ENCODE peak calls at places on chromosomes 12 and 14, in seven cellular contexts. J is left lung, E is hepatocyte, X is suprapubic skin, B is WERI-Rb-1, M is neural crest cell, Q is B cell. V is an unnamed sample.

GRCh38 chr12:17110316-17110715 is 504.4 kb upstream of the LMO3 start:
- DNase-seq in J (no peak), E (no peak), X (no peak), B (no peak), M (no peak), Q (no peak), V (no peak)

GRCh38 chr12:85530486-85530885 is 250.5 kb downstream of the ALX1 start:
- DNase-seq in J (no peak), E (peak; percentile 24), X (no peak), B (no peak), M (no peak), Q (no peak), V (no peak)

GRCh38 chr12:50992814-50993213 is 33.4 kb downstream of the SLC11A2 start:
- DNase-seq in J (no peak), E (no peak), X (no peak), B (no peak), M (no peak), Q (no peak), V (no peak)

GRCh38 chr12:116790066-116790465 is 52.0 kb downstream of the RNFT2 start:
- DNase-seq in J (no peak), E (no peak), X (no peak), B (no peak), M (no peak), Q (no peak), V (no peak)

GRCh38 chr14:69666698-69667211 is 55.4 kb downstream of the SUSD6 start:
- DNase-seq in J (no peak), E (no peak), X (no peak), B (no peak), M (no peak), Q (no peak), V (no peak)

GRCh38 chr12:20508962-20509361 is 140.6 kb downstream of the PDE3A start:
- DNase-seq in J (no peak), E (no peak), X (no peak), B (no peak), M (no peak), Q (no peak), V (no peak)

GRCh38 chr12:45369065-45369464 is 153.2 kb downstream of the ANO6 start:
- DNase-seq in J (no peak), E (peak; percentile 43), X (no peak), B (no peak), M (no peak), Q (no peak), V (no peak)

GRCh38 chr14:96581026-96581425 is 78.8 kb downstream of the PAPOLA start:
- DNase-seq in J (no peak), E (no peak), X (no peak), B (no peak), M (no peak), Q (no peak), V (no peak)

GRCh38 chr14:91927800-91928199 is 19.7 kb downstream of the FBLN5 start:
- DNase-seq in J (no peak), E (no peak), X (no peak), B (no peak), M (no peak), Q (no peak), V (no peak)

GRCh38 chr12:58425481-58426392 is 484.4 kb downstream of the ATP23 start:
- DNase-seq in J (no peak), E (peak; percentile 67), X (no peak), B (no peak), M (peak; percentile 3), Q (no peak), V (no peak)

GRCh38 chr12:130009961-130010360 is 106.1 kb upstream of the TMEM132D start:
- DNase-seq in J (no peak), E (no peak), X (no peak), B (no peak), M (no peak), Q (no peak), V (no peak)

GRCh38 chr12:106246891-106247730 is 709 bp downstream of the CKAP4 start:
- DNase-seq in J (peak; percentile 67), E (peak; percentile 79), X (peak; percentile 87), B (peak; percentile 56), M (peak; percentile 39), Q (peak; percentile 75), V (peak; percentile 87)
- TF ChIP-seq CTCF in J (no peak), E (no peak), X (no peak), B (no peak), M (peak; percentile 27), Q (peak; percentile 15), V (peak; percentile 19)

DNA sequence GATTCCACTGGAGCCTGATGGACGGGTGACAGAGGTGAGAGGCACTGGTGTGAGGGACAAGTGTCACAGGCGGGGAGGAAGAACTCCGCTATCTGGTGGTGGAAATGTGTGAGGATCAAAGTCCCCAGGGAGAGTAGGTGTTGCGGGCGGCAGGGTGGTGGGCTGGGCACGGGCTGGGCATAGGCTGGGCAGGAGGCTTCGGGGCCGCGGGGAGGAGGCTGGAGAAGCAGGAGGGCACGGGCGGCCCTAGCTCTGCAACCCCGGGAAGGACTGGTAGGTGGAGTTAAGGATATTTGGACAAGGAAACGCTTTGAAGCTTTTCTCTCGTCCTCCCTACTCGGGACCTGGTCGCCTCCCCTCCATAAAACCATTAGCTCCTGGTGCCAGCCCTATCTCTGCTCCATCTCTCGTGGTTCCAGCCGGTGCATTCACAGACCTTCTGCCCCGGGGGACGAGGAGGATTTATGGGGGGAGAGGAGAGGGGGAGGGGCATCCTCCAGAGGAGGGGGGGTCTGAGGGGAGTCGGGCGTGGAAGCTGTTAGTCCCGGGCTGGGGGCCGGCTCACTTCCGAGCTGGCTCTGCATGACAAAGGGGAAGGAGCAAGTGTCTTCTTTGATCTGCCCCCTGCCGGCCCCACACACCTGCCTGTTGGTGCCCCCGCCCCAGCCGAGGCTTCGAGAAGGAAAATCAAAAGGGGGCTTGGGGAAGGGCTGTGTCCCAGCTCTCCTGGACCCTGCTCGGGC is 478 bp downstream of the WNT5B start:
- DNase-seq in J (no peak), E (peak; percentile 38), X (no peak), B (peak; percentile 61), M (no peak), Q (no peak), V (no peak)
- TF ChIP-seq CTCF in J (no peak), E (no peak), X (no peak), B (peak; percentile 21), M (no peak), Q (peak; percentile 64), V (no peak)

GRCh38 chr14:106876711-106877110 is 1350.3 kb downstream of the TMEM121 start:
- DNase-seq in J (no peak), E (no peak), X (no peak), B (no peak), M (no peak), Q (no peak), V (no peak)

GRCh38 chr14:106875503-106875902 is 1349.1 kb downstream of the TMEM121 start:
- DNase-seq in J (no peak), E (no peak), X (no peak), B (peak; percentile 43), M (no peak), Q (peak; percentile 75), V (no peak)

GRCh38 chr14:106883218-106883692 is 1356.9 kb downstream of the TMEM121 start:
- DNase-seq in J (no peak), E (no peak), X (no peak), B (peak; percentile 33), M (no peak), Q (peak; percentile 61), V (peak; percentile 85)

GRCh38 chr14:106877527-106877926 is 1351.1 kb downstream of the TMEM121 start:
- DNase-seq in J (no peak), E (no peak), X (no peak), B (no peak), M (no peak), Q (no peak), V (no peak)

GRCh38 chr14:106879241-106879640 is 1352.9 kb downstream of the TMEM121 start:
- DNase-seq in J (no peak), E (no peak), X (no peak), B (peak; percentile 78), M (no peak), Q (peak; percentile 72), V (peak; percentile 83)
- TF ChIP-seq CTCF in J (peak; percentile 48), E (no peak), X (no peak), B (peak; percentile 78), M (no peak), Q (peak; percentile 44), V (no peak)

DNA sequence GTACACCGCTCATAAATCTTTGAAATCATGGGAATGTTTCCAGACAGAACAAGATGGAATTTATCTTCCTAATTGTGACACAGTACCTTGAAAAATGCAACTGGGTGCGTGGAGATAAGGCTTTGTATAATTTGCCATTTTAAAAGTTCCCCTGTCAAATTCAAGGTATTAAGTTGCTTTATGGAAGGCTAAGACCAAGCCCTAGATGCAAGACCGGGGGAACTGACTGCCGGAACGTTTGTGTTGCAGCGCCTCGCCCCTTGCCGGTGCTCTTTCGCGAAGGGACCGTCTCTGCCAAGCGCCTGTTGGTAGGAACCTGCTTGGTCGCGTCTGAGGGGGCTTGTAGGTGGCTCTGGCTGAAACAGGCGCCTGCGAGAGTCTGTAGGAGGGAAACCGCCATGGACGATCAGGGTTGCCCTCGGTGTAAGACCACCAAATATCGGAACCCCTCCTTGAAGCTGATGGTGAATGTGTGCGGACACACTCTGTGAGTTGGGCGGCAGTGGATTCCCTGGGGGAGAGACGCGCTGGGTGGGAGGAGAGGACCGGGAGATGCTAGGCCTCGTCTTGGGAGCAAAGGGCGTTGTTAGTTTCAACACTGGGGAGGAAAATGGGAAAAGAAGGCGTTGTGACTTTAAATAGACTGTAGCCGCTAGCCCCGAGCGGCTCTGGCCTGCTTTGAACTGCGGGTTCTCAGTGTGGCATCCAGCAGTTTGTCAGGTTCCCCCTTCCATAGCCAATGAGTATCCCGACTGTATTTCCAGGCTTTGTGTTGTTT is at the start of gene MNAT1:
- DNase-seq in J (peak; percentile 73), E (peak; percentile 88), X (peak; percentile 77), B (peak; percentile 85), M (peak; percentile 73), Q (peak; percentile 83), V (peak; percentile 91)
- TF ChIP-seq CTCF in J (no peak), E (no peak), X (no peak), B (peak; percentile 5), M (peak; percentile 19), Q (no peak), V (peak; percentile 11)